ENCODE peak calls at places on chromosome 10, in four cellular contexts. U is GM12865, F is right lobe of liver, M is thoracic aorta. I is an unnamed sample.

GRCh38 chr10:34637419-34637911 is 177.6 kb downstream of the PARD3 start:
- DNase-seq in M (no peak), U (peak), F (peak), I (peak)

GRCh38 chr10:133160813-133161471 is 923 bp downstream of the KNDC1 start:
- DNase-seq in F (peak), U (no peak), M (no peak), I (no peak)

GRCh38 chr10:63554666-63555065 is 33.5 kb downstream of the REEP3 start:
- DNase-seq in U (peak), M (no peak), F (no peak), I (no peak)

GRCh38 chr10:132469197-132469942 is 68.2 kb upstream of the INPP5A start:
- DNase-seq in U (no peak), M (no peak), F (no peak), I (no peak)

GRCh38 chr10:20995123-20995978 is 98.2 kb upstream of the NEBL start:
- DNase-seq in U (no peak), M (no peak), F (no peak), I (no peak)

GRCh38 chr10:31358688-31359330 is 39.8 kb downstream of the ZEB1 start:
- DNase-seq in F (no peak), U (no peak), M (no peak), I (no peak)

GRCh38 chr10:118101501-118101900 is 54.8 kb upstream of the RAB11FIP2 start:
- DNase-seq in F (no peak), U (no peak), M (no peak), I (no peak)

GRCh38 chr10:122632561-122632960 is 67.1 kb downstream of the C10orf120 start:
- DNase-seq in M (no peak), F (no peak), U (no peak), I (no peak)

GRCh38 chr10:110078317-110078716 is 70.5 kb downstream of the ADD3 start:
- DNase-seq in M (no peak), F (no peak), U (no peak), I (no peak)

GRCh38 chr10:129500617-129501339 is 33.7 kb downstream of the MGMT start:
- DNase-seq in U (no peak), F (peak), M (no peak), I (no peak)

GRCh38 chr10:118106426-118106825 is 59.7 kb upstream of the RAB11FIP2 start:
- DNase-seq in F (no peak), M (no peak), U (peak), I (no peak)

GRCh38 chr10:114876169-114876568 is 54.6 kb downstream of the FHIP2A start:
- DNase-seq in F (no peak), M (no peak), U (no peak), I (no peak)
- TF ChIP-seq CTCF in F (no peak), M (no peak), U (no peak), I (no peak)

DNA sequence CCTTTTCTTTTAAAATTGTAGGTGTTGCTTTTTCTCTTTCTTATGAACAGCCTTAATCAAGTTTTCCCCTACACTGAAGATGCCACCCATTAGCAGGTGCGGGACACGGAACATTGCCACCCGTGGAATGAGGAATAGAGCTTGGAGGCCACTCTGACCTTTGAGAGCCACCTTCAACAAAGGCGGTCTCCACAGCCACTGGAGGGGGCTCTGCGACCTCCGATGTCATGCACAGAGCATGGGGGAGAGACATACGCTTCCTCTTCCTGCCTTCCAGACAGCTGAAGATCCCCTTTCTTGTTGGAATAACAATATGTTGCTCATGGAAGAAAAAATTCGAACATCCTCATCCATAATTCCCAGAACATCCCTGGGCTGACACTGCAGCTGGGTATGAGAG is 39.1 kb downstream of the ADARB2 start:
- DNase-seq in U (no peak), M (no peak), F (no peak), I (no peak)
- TF ChIP-seq CTCF in U (no peak), M (no peak), F (no peak), I (no peak)

DNA sequence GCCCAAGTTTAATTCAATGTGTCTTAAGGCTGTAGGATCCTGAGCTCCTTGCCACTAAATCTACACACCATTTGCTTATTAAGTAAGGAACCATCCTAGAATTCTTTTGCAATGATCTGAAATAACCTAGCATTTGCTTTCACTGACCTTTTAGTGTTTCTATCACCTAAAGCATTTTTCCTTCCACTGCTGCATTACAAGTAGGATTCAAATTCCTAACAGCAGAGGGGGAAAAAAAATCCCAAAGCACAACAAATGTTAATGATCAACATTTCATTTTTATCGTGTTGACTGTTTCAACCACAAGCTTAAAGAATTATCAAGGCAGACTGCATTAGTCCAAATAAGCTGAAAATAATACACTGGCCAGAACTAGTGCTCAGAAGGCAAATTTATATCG is 174.7 kb upstream of the TCF7L2 start:
- DNase-seq in U (no peak), M (no peak), F (no peak), I (no peak)
- TF ChIP-seq CTCF in U (no peak), M (no peak), F (no peak), I (no peak)

GRCh38 chr10:103111918-103112877 is 80.9 kb downstream of the NT5C2 start:
- DNase-seq in M (no peak), F (no peak), U (peak), I (no peak)

GRCh38 chr10:103106556-103106955 is 86.5 kb downstream of the NT5C2 start:
- DNase-seq in F (no peak), M (no peak), U (no peak), I (no peak)

GRCh38 chr10:103114876-103115275 is 78.2 kb downstream of the NT5C2 start:
- DNase-seq in F (no peak), M (no peak), U (no peak), I (no peak)

GRCh38 chr10:103110407-103110806 is 82.7 kb downstream of the NT5C2 start:
- DNase-seq in U (no peak), F (no peak), M (no peak), I (no peak)

GRCh38 chr10:103111031-103111917 is 81.8 kb downstream of the NT5C2 start:
- DNase-seq in M (no peak), U (peak), F (no peak), I (no peak)
- TF ChIP-seq CTCF in M (no peak), U (no peak), F (no peak), I (no peak)

GRCh38 chr10:11853468-11853867 is 30.3 kb downstream of the PROSER2 start:
- DNase-seq in M (no peak), F (no peak), U (no peak), I (no peak)
- TF ChIP-seq CTCF in M (no peak), F (no peak), U (peak), I (no peak)

GRCh38 chr10:73247509-73248258 is 629 bp upstream of the DNAJC9 start:
- DNase-seq in U (peak), M (no peak), F (no peak), I (no peak)

GRCh38 chr10:73252445-73253225 is at the start of gene MRPS16:
- DNase-seq in F (peak), U (peak), M (peak), I (peak)

GRCh38 chr10:73251683-73252444 is 580 bp downstream of the MRPS16 start:
- DNase-seq in U (peak), F (no peak), M (no peak), I (no peak)

GRCh38 chr10:73248259-73248724 is 1.2 kb upstream of the DNAJC9 start:
- DNase-seq in M (no peak), F (no peak), U (peak), I (no peak)

DNA sequence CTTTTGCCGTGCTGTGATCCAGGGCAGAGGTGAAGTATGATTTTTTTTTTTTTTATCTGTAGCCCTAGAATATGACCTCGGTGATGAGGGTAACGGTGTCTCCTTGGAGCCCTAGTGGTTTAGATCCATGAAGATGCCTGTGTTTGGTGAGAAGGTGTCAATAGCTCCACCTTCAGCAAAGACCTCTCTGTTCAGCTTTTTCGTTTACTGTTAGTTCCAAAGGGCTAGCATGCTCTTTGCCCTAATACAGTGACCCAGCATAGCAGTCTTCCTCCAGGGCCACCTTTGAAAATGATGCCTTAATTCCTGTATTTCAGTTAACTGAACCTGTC is 748 bp upstream of the MRPS16 start:
- DNase-seq in F (no peak), M (no peak), U (peak), I (no peak)
- TF ChIP-seq CTCF in F (no peak), M (no peak), U (peak), I (no peak)

GRCh38 chr10:44773565-44773964 is 137.6 kb upstream of the TMEM72 start:
- DNase-seq in F (no peak), U (no peak), M (no peak), I (no peak)
- TF ChIP-seq CTCF in F (no peak), U (no peak), M (no peak), I (no peak)

DNA sequence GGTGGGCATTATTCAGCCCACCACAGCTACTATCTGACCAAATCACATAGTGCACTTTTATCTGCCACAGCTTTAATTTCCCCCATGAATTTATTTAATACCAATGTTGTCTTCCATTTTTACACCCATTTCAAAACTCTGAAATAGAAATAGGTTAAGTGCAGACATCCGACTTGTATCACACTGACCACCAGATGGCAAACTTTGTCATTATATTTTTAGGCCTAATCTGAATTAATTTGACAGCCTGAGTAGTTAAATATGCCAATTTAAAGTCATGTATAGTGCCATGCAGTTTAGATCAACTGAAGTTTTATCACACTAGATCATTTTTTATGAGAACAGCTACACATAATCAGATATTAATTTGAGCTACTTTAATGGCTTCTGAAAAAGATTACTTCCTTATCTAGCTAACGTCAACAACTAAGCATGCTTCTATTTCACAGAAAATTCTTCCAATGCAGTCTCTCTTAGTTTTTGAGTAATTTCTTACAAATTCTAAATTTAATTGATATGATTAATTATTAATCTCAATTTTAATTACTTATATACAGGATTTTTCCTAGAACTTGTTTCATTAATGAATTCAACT is 566.4 kb downstream of the GFRA1 start:
- DNase-seq in U (peak), F (no peak), M (no peak), I (no peak)
- TF ChIP-seq CTCF in U (peak), F (peak), M (peak), I (no peak)